ENCODE peak calls at places on chromosomes 5 and 9, in six cellular contexts. A is astrocyte; Y is kidney; V is neural progenitor cell; O is fibroblast of lung; K is CD4-positive, alpha-beta T cell. C is an unnamed sample.

GRCh38 chr5:134975843-134976242 is 8.1 kb downstream of the CATSPER3 start:
- DNase-seq in Y (no peak), K (no peak), V (no peak), O (peak; percentile 19), A (peak; percentile 16), C (no peak)

GRCh38 chr5:36521838-36522745 is 84.3 kb upstream of the SLC1A3 start:
- DNase-seq in A (peak; percentile 27), Y (no peak), O (peak; percentile 42), V (peak; percentile 7), K (no peak), C (no peak)

GRCh38 chr9:136825295-136826187 is 16.7 kb upstream of the AJM1 start:
- DNase-seq in O (no peak), Y (peak; percentile 57), V (no peak), K (no peak), A (no peak), C (no peak)

GRCh38 chr9:123689701-123690428 is 240.1 kb downstream of the DENND1A start:
- DNase-seq in K (no peak), A (no peak), V (no peak), Y (no peak), O (no peak), C (no peak)

GRCh38 chr9:123318961-123319421 is 37.0 kb upstream of the CRB2 start:
- DNase-seq in K (no peak), Y (peak; percentile 48), V (no peak), O (no peak), A (no peak), C (no peak)

GRCh38 chr5:130126748-130127147 is 222.5 kb downstream of the CHSY3 start:
- DNase-seq in O (no peak), K (no peak), V (no peak), Y (no peak), A (no peak), C (no peak)

GRCh38 chr9:90946981-90947380 is 145.4 kb downstream of the SYK start:
- DNase-seq in Y (no peak), K (no peak), A (no peak), V (no peak), O (no peak), C (no peak)

GRCh38 chr5:167725741-167726140 is 565.7 kb upstream of the WWC1 start:
- DNase-seq in V (no peak), Y (no peak), A (no peak), O (no peak), K (no peak), C (no peak)

GRCh38 chr5:131211669-131212068 is 40.9 kb downstream of the LYRM7 start:
- DNase-seq in O (no peak), K (no peak), Y (no peak), V (no peak), A (no peak), C (no peak)

GRCh38 chr5:131212471-131213021 is 41.8 kb downstream of the LYRM7 start:
- DNase-seq in V (no peak), K (no peak), O (no peak), Y (no peak), A (no peak), C (no peak)

GRCh38 chr5:131206772-131207171 is 36.0 kb downstream of the LYRM7 start:
- DNase-seq in A (no peak), K (no peak), O (no peak), V (no peak), Y (no peak), C (no peak)

GRCh38 chr5:131209175-131209505 is 38.4 kb downstream of the LYRM7 start:
- DNase-seq in O (no peak), Y (no peak), A (no peak), K (no peak), V (no peak), C (no peak)

GRCh38 chr5:131209506-131210191 is 38.9 kb downstream of the LYRM7 start:
- DNase-seq in O (no peak), V (peak; percentile 74), Y (no peak), A (no peak), K (peak; percentile 38), C (no peak)
- H3K27ac ChIP-seq in O (no peak overlapping the region), V (peak overlapping the region; percentile 21), Y (no peak overlapping the region), A (no peak overlapping the region), K (peak overlapping the region; percentile 79), C (no peak overlapping the region)

DNA sequence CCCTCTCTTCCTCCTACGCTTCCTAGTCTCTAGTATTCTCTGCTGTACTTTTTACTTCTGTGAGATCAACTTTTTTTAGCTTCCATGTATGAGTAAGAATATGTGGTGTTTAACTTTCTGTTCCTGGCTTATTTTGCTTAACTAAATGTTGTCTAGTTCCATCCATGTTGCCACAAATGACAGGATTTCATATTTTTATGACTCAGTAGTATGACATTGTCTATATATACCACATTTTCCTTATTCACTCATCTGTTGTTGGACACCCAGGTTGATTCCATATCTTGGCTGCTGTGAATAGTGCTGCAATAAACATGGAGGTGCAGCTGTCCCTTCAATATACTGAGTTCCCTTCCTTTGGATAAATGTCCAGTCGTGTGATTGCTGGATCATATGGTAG is 34.8 kb downstream of the FGD3 start:
- DNase-seq in V (no peak), A (no peak), O (no peak), K (no peak), Y (no peak), C (no peak)
- H3K9me3 ChIP-seq in V (peaks cover 23% of the 10 kb centered on the region), A (peaks cover 7% of the 10 kb centered on the region), O (no peaks in the 10 kb centered on the region), K (peaks cover 4% of the 10 kb centered on the region), Y (peaks cover 5% of the 10 kb centered on the region), C (peaks cover 12% of the 10 kb centered on the region)

DNA sequence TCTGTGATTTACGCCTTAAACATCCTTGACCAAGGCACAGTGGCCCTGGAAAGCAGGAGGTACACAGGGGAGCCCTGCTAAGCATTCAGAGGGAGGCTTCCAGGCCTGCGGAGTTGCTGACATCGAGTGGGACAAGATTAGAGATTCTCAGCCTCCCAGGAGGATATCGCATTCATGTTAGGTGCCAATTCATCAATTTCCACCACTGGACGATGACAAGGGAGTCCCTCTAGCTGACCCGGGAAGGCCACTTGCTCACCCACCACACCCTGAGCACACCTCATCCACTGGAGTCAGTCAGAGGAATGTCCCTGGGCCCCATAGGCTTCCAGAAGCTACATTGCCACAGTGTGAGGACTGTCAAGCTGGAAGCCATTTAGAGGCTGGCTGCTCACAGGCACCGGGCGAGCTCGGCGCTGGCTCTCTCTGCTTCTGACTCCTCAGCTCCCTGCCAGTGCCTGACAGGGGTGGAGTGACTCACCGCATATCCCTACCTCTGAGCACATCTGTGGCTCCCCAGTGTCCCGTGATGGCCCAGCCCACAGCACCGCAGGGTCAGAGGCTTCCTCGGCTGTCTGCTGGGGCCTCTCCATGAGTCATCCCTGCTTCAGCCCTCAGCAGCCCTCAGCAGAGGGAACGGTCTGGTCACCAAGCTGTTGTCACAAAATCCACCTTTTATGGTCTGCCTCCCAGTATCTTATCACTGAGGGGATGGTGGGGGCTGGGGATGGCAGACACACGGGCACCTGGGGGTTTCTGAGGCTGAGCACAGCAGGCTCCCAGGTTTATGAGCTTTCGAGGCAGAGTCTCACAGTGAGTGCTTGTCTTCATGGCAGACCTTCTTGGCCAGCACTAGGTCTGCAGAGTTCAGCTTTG is 117.5 kb downstream of the ZNF608 start:
- DNase-seq in V (no peak), K (no peak), Y (peak; percentile 79), A (peak; percentile 98), O (peak; percentile 99), C (peak; percentile 82)
- H3K27ac ChIP-seq in V (no peak overlapping the region), K (no peak overlapping the region), Y (no peak overlapping the region), A (peak overlapping the region; percentile 72), O (peak overlapping the region; percentile 42), C (peak overlapping the region; percentile 75)

DNA sequence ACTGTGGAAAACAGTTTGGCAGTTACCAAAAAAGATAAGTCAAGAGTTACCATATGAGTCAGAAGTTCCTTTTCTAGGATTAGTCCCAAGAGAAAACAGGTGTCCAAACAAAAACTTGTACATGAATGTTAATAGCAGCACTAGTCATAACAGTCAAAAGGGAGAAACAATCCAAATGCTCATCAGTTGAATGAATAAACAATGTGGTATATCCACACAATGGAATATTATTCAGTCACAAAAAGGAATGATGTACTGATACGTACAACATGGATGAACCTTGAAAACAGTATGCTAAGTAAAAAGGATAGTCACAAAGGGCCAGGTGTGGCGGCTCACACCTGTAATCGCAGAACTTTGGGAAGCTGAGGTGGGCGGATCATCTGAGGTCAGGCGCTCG is 7.9 kb downstream of the ZNF510 start:
- DNase-seq in V (no peak), Y (no peak), K (no peak), O (no peak), A (no peak), C (no peak)
- H3K9me3 ChIP-seq in V (peaks cover 47% of the 10 kb centered on the region), Y (peaks cover 60% of the 10 kb centered on the region), K (peaks cover 68% of the 10 kb centered on the region), O (no peaks in the 10 kb centered on the region), A (peaks cover 20% of the 10 kb centered on the region), C (peaks cover 23% of the 10 kb centered on the region)

GRCh38 chr5:157555031-157555640 is 20.4 kb downstream of the ADAM19 start:
- DNase-seq in A (no peak), Y (no peak), K (no peak), O (no peak), V (no peak), C (no peak)
- H3K27ac ChIP-seq in A (peak overlapping the region; percentile 16), Y (peak overlapping the region; percentile 3), K (peak overlapping the region; percentile 22), O (no peak overlapping the region), V (no peak overlapping the region), C (no peak overlapping the region)

DNA sequence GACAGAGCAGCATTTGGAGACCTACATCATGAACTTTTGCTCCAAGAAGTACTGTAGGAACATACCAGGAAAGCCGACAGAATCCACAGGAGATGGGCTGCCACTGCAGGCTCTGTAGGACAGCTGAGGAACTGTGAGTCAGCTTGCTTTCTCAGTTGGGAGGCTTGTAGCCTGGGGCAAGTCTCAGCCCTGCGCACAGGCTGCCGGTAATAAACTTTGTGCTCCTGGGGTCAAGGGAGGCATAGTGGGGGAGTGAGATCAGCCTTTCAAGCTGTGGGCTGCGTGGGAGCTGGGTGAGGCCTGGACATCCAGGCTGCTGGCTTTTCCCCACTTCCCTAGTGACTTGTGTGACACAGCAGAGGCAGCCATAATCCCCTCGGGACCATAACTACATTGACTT is 718.0 kb upstream of the CDH10 start:
- DNase-seq in Y (no peak), O (no peak), V (no peak), A (no peak), K (no peak), C (no peak)
- H3K9me3 ChIP-seq in Y (no peaks in the 10 kb centered on the region), O (no peaks in the 10 kb centered on the region), V (no peaks in the 10 kb centered on the region), A (no peaks in the 10 kb centered on the region), K (no peaks in the 10 kb centered on the region), C (peaks cover 20% of the 10 kb centered on the region)

GRCh38 chr9:122004589-122004988 is 88.5 kb downstream of the TTLL11 start:
- DNase-seq in Y (no peak), V (no peak), A (no peak), O (no peak), K (no peak), C (no peak)
- H3K27ac ChIP-seq in Y (no peak overlapping the region), V (no peak overlapping the region), A (no peak overlapping the region), O (no peak overlapping the region), K (no peak overlapping the region), C (no peak overlapping the region)

GRCh38 chr9:110954822-110955291 is 83.4 kb downstream of the LPAR1 start:
- DNase-seq in A (peak; percentile 53), V (no peak), Y (no peak), K (no peak), O (peak; percentile 55), C (peak; percentile 44)
- H3K9me3 ChIP-seq in A (no peaks in the 10 kb centered on the region), V (peaks cover 10% of the 10 kb centered on the region), Y (peaks cover 17% of the 10 kb centered on the region), K (peaks cover 9% of the 10 kb centered on the region), O (no peaks in the 10 kb centered on the region), C (no peaks in the 10 kb centered on the region)

C was measured in AG04450.